ENCODE peak calls at places on chromosome 9, in seven cellular contexts. A is colonic mucosa, Z is mesendoderm, K is mammary epithelial cell, S is neural progenitor cell, C is GM23248, D is SK-N-MC. L is an unnamed sample.

GRCh38 chr9:38432922-38433510 is 8.8 kb upstream of the IGFBPL1 start:
- DNase-seq in S (peak), D (peak), C (peak), Z (peak), A (peak), K (peak), L (no peak)

GRCh38 chr9:68808481-68808880 is 103.4 kb downstream of the PIP5K1B start:
- DNase-seq in S (no peak), K (no peak), D (no peak), C (no peak), Z (no peak), A (no peak), L (no peak)

GRCh38 chr9:134995792-134996120 is 78.0 kb upstream of the FCN1 start:
- DNase-seq in S (no peak), C (peak), K (no peak), A (no peak), Z (no peak), D (no peak), L (peak)

GRCh38 chr9:101707708-101708107 is 30.7 kb downstream of the GRIN3A start:
- DNase-seq in D (no peak), A (no peak), Z (no peak), C (no peak), S (no peak), K (no peak), L (no peak)

GRCh38 chr9:87267701-87268100 is 230.0 kb upstream of the DAPK1 start:
- DNase-seq in C (peak), Z (no peak), K (no peak), A (no peak), D (no peak), S (no peak), L (no peak)

GRCh38 chr9:125987420-125987819 is 240.2 kb downstream of the PBX3 start:
- DNase-seq in D (no peak), C (no peak), K (no peak), S (no peak), A (no peak), Z (no peak), L (peak)

GRCh38 chr9:123893831-123894460 is 36.0 kb downstream of the DENND1A start:
- DNase-seq in Z (peak), D (no peak), C (peak), A (no peak), K (no peak), S (no peak), L (no peak)

GRCh38 chr9:132997591-132997990 is 19.1 kb downstream of the GFI1B start:
- DNase-seq in C (peak), A (no peak), Z (peak), S (no peak), K (no peak), D (no peak), L (no peak)

GRCh38 chr9:133130721-133131244 is 9.7 kb upstream of the RALGDS start:
- DNase-seq in C (no peak), S (no peak), A (no peak), D (no peak), K (no peak), Z (no peak), L (peak)

GRCh38 chr9:93902051-93902779 is 52.9 kb downstream of the BARX1 start:
- DNase-seq in S (no peak), C (no peak), Z (no peak), D (no peak), A (no peak), K (no peak), L (no peak)

GRCh38 chr9:106697799-106698591 is 165.0 kb upstream of the ZNF462 start:
- DNase-seq in D (no peak), K (peak), A (peak), S (no peak), Z (no peak), C (peak), L (peak)

GRCh38 chr9:135499326-135500070 is 984 bp upstream of the MRPS2 start:
- DNase-seq in S (peak), Z (peak), A (peak), K (peak), C (peak), D (no peak), L (peak)

GRCh38 chr9:110048976-110049698 is 158.8 kb downstream of the C9orf152 start:
- DNase-seq in K (peak), C (peak), A (peak), D (no peak), S (peak), Z (peak), L (peak)

GRCh38 chr9:92949266-92949982 is 2.1 kb downstream of the FGD3 start:
- DNase-seq in K (no peak), S (no peak), C (no peak), A (no peak), Z (no peak), D (no peak), L (no peak)

GRCh38 chr9:304519-305185 is 90.0 kb downstream of the DOCK8 start:
- DNase-seq in S (no peak), A (no peak), Z (peak), C (no peak), K (peak), D (no peak), L (no peak)

GRCh38 chr9:117464941-117465616 is 50.2 kb upstream of the ASTN2 start:
- DNase-seq in Z (no peak), K (no peak), S (no peak), C (no peak), A (no peak), D (no peak), L (no peak)

GRCh38 chr9:109843651-109844050 is 63.7 kb downstream of the PALM2AKAP2 start:
- DNase-seq in S (no peak), D (no peak), Z (no peak), C (no peak), K (no peak), A (no peak), L (peak)

GRCh38 chr9:114367823-114368609 is 19.8 kb downstream of the AKNA start:
- DNase-seq in D (no peak), C (no peak), A (no peak), Z (no peak), S (no peak), K (no peak), L (peak)
- H3K4me3 ChIP-seq in D (no peak), C (no peak), A (no peak), Z (no peak), S (no peak), K (no peak), L (no peak)

GRCh38 chr9:100083448-100084144 is 15.2 kb downstream of the ERP44 start:
- DNase-seq in K (no peak), A (no peak), Z (no peak), C (peak), S (no peak), D (no peak), L (no peak)

GRCh38 chr9:100086097-100086496 is 12.7 kb downstream of the ERP44 start:
- DNase-seq in Z (no peak), S (no peak), D (no peak), C (no peak), K (no peak), A (no peak), L (no peak)

GRCh38 chr9:100084145-100084478 is 14.7 kb downstream of the ERP44 start:
- DNase-seq in Z (no peak), A (no peak), K (no peak), S (no peak), C (no peak), D (no peak), L (no peak)

GRCh38 chr9:100084734-100085133 is 14.1 kb downstream of the ERP44 start:
- DNase-seq in A (no peak), S (no peak), D (no peak), Z (no peak), C (no peak), K (no peak), L (no peak)

DNA sequence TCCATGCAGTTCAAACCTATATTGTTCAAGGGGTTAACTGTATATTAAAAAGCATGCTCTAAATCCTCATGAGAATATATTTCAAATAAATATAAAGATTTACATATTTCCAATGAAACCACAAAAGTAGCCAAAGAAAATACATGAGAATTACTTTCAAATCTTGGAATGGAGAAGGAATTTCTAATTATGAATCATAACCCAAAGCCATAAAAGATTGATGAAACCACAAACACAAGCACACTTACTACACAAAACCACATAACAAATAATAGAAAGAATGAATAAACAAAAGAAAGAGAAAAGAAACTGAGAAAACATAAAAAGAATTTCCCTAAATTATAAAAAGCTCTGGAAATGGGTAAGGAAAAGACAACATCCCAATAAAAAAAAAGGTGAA is 16.0 kb downstream of the ERP44 start:
- DNase-seq in Z (no peak), S (no peak), K (peak), C (peak), D (no peak), A (no peak), L (no peak)
- H3K9ac ChIP-seq in Z (no peak), S (no peak), K (no peak), C (no peak), D (no peak), A (no peak), L (no peak)

GRCh38 chr9:129343697-129344375 is 165.8 kb upstream of the IER5L start:
- DNase-seq in C (no peak), D (no peak), S (no peak), K (no peak), Z (no peak), A (peak), L (no peak)
- H3K27ac ChIP-seq in C (no peak), D (no peak), S (no peak), K (no peak), Z (no peak), A (peak), L (no peak)

DNA sequence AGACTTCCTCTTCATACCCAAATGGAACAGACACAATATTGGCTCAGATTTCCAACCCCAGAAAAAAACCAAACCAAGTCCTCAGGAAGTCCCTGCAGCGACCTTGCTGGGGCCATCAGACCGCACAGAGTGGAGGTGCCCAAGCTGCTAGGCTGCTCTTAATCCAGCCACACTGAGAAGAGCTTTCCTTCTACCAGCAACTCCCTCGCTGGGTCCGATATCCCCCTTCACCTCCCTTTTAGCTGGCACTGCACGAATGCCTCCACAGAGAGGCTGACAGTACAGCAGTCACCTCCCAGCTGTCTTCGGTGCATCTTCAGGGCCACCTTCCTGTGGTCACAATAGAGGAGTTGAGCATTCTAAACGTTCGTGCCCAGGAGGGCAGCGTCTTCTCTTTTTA is 5.8 kb downstream of the NAIF1 start:
- DNase-seq in A (no peak), K (no peak), D (no peak), C (no peak), Z (no peak), S (no peak), L (peak)
- H3K4me3 ChIP-seq in A (no peak), K (no peak), D (no peak), C (no peak), Z (no peak), S (no peak), L (no peak)

GRCh38 chr9:73911814-73912213 is 585.3 kb upstream of the RORB start:
- DNase-seq in A (no peak), D (no peak), Z (no peak), C (no peak), S (no peak), K (no peak), L (no peak)

GRCh38 chr9:73906671-73907070 is 590.5 kb upstream of the RORB start:
- DNase-seq in K (no peak), D (no peak), Z (no peak), S (no peak), C (no peak), A (no peak), L (no peak)
- H3K9ac ChIP-seq in K (no peak), D (no peak), Z (no peak), S (no peak), C (no peak), A (no peak), L (no peak)